ENCODE peak calls at places on chromosomes 12 and 14, in eight cellular contexts. One of them, this sample, is unnamed.

GRCh38 chr12:6603095-6603567 is 4.0 kb downstream of the CHD4 start:
- DNase-seq in skeletal muscle cell: no peak
- DNase-seq in heart left ventricle: peak
- DNase-seq in Peyer's patch: no peak
- DNase-seq in KBM-7: no peak
- DNase-seq in glutamatergic neuron: peak
- DNase-seq in RWPE1: no peak
- DNase-seq in stimulated activated naive CD8-positive, alpha-beta T cell treated with anti-CD3 and anti-CD28 coated beads, Interleukin-15, Interleukin-2, amounts not matched to agents 100 U/mL and 50 U/mL, for 24 hours: peak
- DNase-seq in this sample: no peak

GRCh38 chr12:42145197-42145549 is 499 bp upstream of the GXYLT1 start:
- DNase-seq in KBM-7: no peak
- DNase-seq in stimulated activated naive CD8-positive, alpha-beta T cell treated with anti-CD3 and anti-CD28 coated beads, Interleukin-15, Interleukin-2, amounts not matched to agents 100 U/mL and 50 U/mL, for 24 hours: no peak
- DNase-seq in heart left ventricle: no peak
- DNase-seq in skeletal muscle cell: no peak
- DNase-seq in glutamatergic neuron: no peak
- DNase-seq in Peyer's patch: no peak
- DNase-seq in RWPE1: no peak
- DNase-seq in this sample: no peak

GRCh38 chr14:98146416-98146815 is 1125.6 kb downstream of the BCL11B start:
- DNase-seq in Peyer's patch: no peak
- DNase-seq in stimulated activated naive CD8-positive, alpha-beta T cell treated with anti-CD3 and anti-CD28 coated beads, Interleukin-15, Interleukin-2, amounts not matched to agents 100 U/mL and 50 U/mL, for 24 hours: no peak
- DNase-seq in skeletal muscle cell: no peak
- DNase-seq in heart left ventricle: no peak
- DNase-seq in RWPE1: no peak
- DNase-seq in KBM-7: no peak
- DNase-seq in glutamatergic neuron: no peak
- DNase-seq in this sample: no peak

GRCh38 chr12:2644678-2645405 is 149.9 kb upstream of the FKBP4 start:
- DNase-seq in glutamatergic neuron: no peak
- DNase-seq in stimulated activated naive CD8-positive, alpha-beta T cell treated with anti-CD3 and anti-CD28 coated beads, Interleukin-15, Interleukin-2, amounts not matched to agents 100 U/mL and 50 U/mL, for 24 hours: no peak
- DNase-seq in KBM-7: peak
- DNase-seq in Peyer's patch: no peak
- DNase-seq in RWPE1: no peak
- DNase-seq in heart left ventricle: no peak
- DNase-seq in skeletal muscle cell: no peak
- DNase-seq in this sample: no peak

GRCh38 chr14:65286443-65286842 is 126.1 kb upstream of the FUT8 start:
- DNase-seq in glutamatergic neuron: no peak
- DNase-seq in skeletal muscle cell: no peak
- DNase-seq in RWPE1: no peak
- DNase-seq in heart left ventricle: no peak
- DNase-seq in Peyer's patch: no peak
- DNase-seq in KBM-7: peak
- DNase-seq in stimulated activated naive CD8-positive, alpha-beta T cell treated with anti-CD3 and anti-CD28 coated beads, Interleukin-15, Interleukin-2, amounts not matched to agents 100 U/mL and 50 U/mL, for 24 hours: peak
- DNase-seq in this sample: no peak

GRCh38 chr12:3168223-3168770 is 91.1 kb downstream of the TSPAN9 start:
- DNase-seq in glutamatergic neuron: no peak
- DNase-seq in Peyer's patch: no peak
- DNase-seq in skeletal muscle cell: no peak
- DNase-seq in KBM-7: no peak
- DNase-seq in RWPE1: no peak
- DNase-seq in stimulated activated naive CD8-positive, alpha-beta T cell treated with anti-CD3 and anti-CD28 coated beads, Interleukin-15, Interleukin-2, amounts not matched to agents 100 U/mL and 50 U/mL, for 24 hours: no peak
- DNase-seq in heart left ventricle: no peak
- DNase-seq in this sample: no peak

GRCh38 chr12:16310934-16311333 is 33.4 kb upstream of the SLC15A5 start:
- DNase-seq in Peyer's patch: no peak
- DNase-seq in RWPE1: no peak
- DNase-seq in glutamatergic neuron: no peak
- DNase-seq in skeletal muscle cell: no peak
- DNase-seq in heart left ventricle: no peak
- DNase-seq in stimulated activated naive CD8-positive, alpha-beta T cell treated with anti-CD3 and anti-CD28 coated beads, Interleukin-15, Interleukin-2, amounts not matched to agents 100 U/mL and 50 U/mL, for 24 hours: no peak
- DNase-seq in KBM-7: no peak
- DNase-seq in this sample: no peak

GRCh38 chr12:65364021-65364420 is 85.5 kb downstream of the MSRB3 start:
- DNase-seq in RWPE1: no peak
- DNase-seq in skeletal muscle cell: peak
- DNase-seq in stimulated activated naive CD8-positive, alpha-beta T cell treated with anti-CD3 and anti-CD28 coated beads, Interleukin-15, Interleukin-2, amounts not matched to agents 100 U/mL and 50 U/mL, for 24 hours: no peak
- DNase-seq in Peyer's patch: no peak
- DNase-seq in heart left ventricle: no peak
- DNase-seq in glutamatergic neuron: no peak
- DNase-seq in KBM-7: no peak
- DNase-seq in this sample: no peak

GRCh38 chr12:116918464-116918863 is 7.7 kb downstream of the FBXW8 start:
- DNase-seq in glutamatergic neuron: no peak
- DNase-seq in RWPE1: no peak
- DNase-seq in stimulated activated naive CD8-positive, alpha-beta T cell treated with anti-CD3 and anti-CD28 coated beads, Interleukin-15, Interleukin-2, amounts not matched to agents 100 U/mL and 50 U/mL, for 24 hours: no peak
- DNase-seq in Peyer's patch: no peak
- DNase-seq in skeletal muscle cell: no peak
- DNase-seq in KBM-7: peak
- DNase-seq in heart left ventricle: no peak
- DNase-seq in this sample: no peak

GRCh38 chr12:110640275-110641025 is 26.5 kb downstream of the TCTN1 start:
- DNase-seq in heart left ventricle: no peak
- DNase-seq in glutamatergic neuron: no peak
- DNase-seq in skeletal muscle cell: no peak
- DNase-seq in KBM-7: no peak
- DNase-seq in stimulated activated naive CD8-positive, alpha-beta T cell treated with anti-CD3 and anti-CD28 coated beads, Interleukin-15, Interleukin-2, amounts not matched to agents 100 U/mL and 50 U/mL, for 24 hours: no peak
- DNase-seq in RWPE1: no peak
- DNase-seq in Peyer's patch: no peak
- DNase-seq in this sample: no peak

GRCh38 chr14:24605435-24606190 is 3.9 kb downstream of the GZMH start:
- DNase-seq in skeletal muscle cell: no peak
- DNase-seq in KBM-7: peak
- DNase-seq in stimulated activated naive CD8-positive, alpha-beta T cell treated with anti-CD3 and anti-CD28 coated beads, Interleukin-15, Interleukin-2, amounts not matched to agents 100 U/mL and 50 U/mL, for 24 hours: peak
- DNase-seq in RWPE1: peak
- DNase-seq in heart left ventricle: peak
- DNase-seq in Peyer's patch: peak
- DNase-seq in glutamatergic neuron: peak
- DNase-seq in this sample: no peak

GRCh38 chr12:6093764-6094163 is 30.7 kb downstream of the VWF start:
- DNase-seq in glutamatergic neuron: no peak
- DNase-seq in heart left ventricle: no peak
- DNase-seq in stimulated activated naive CD8-positive, alpha-beta T cell treated with anti-CD3 and anti-CD28 coated beads, Interleukin-15, Interleukin-2, amounts not matched to agents 100 U/mL and 50 U/mL, for 24 hours: no peak
- DNase-seq in KBM-7: no peak
- DNase-seq in skeletal muscle cell: no peak
- DNase-seq in RWPE1: no peak
- DNase-seq in Peyer's patch: no peak
- DNase-seq in this sample: no peak

GRCh38 chr14:69003626-69004025 is 24.5 kb upstream of the ACTN1 start:
- DNase-seq in Peyer's patch: no peak
- DNase-seq in stimulated activated naive CD8-positive, alpha-beta T cell treated with anti-CD3 and anti-CD28 coated beads, Interleukin-15, Interleukin-2, amounts not matched to agents 100 U/mL and 50 U/mL, for 24 hours: no peak
- DNase-seq in RWPE1: no peak
- DNase-seq in KBM-7: no peak
- DNase-seq in glutamatergic neuron: no peak
- DNase-seq in skeletal muscle cell: no peak
- DNase-seq in heart left ventricle: no peak
- DNase-seq in this sample: no peak

GRCh38 chr12:104566244-104566993 is 109.7 kb downstream of the CHST11 start:
- DNase-seq in KBM-7: no peak
- DNase-seq in RWPE1: no peak
- DNase-seq in skeletal muscle cell: no peak
- DNase-seq in stimulated activated naive CD8-positive, alpha-beta T cell treated with anti-CD3 and anti-CD28 coated beads, Interleukin-15, Interleukin-2, amounts not matched to agents 100 U/mL and 50 U/mL, for 24 hours: peak
- DNase-seq in heart left ventricle: no peak
- DNase-seq in glutamatergic neuron: no peak
- DNase-seq in Peyer's patch: no peak
- DNase-seq in this sample: no peak

GRCh38 chr14:60220084-60220483 is 28.9 kb upstream of the PPM1A start:
- DNase-seq in heart left ventricle: no peak
- DNase-seq in glutamatergic neuron: no peak
- DNase-seq in RWPE1: no peak
- DNase-seq in skeletal muscle cell: no peak
- DNase-seq in KBM-7: no peak
- DNase-seq in Peyer's patch: no peak
- DNase-seq in stimulated activated naive CD8-positive, alpha-beta T cell treated with anti-CD3 and anti-CD28 coated beads, Interleukin-15, Interleukin-2, amounts not matched to agents 100 U/mL and 50 U/mL, for 24 hours: peak
- DNase-seq in this sample: no peak

GRCh38 chr14:50726372-50727107 is 58.4 kb upstream of the SAV1 start:
- DNase-seq in RWPE1: peak
- DNase-seq in KBM-7: no peak
- DNase-seq in stimulated activated naive CD8-positive, alpha-beta T cell treated with anti-CD3 and anti-CD28 coated beads, Interleukin-15, Interleukin-2, amounts not matched to agents 100 U/mL and 50 U/mL, for 24 hours: no peak
- DNase-seq in skeletal muscle cell: peak
- DNase-seq in Peyer's patch: no peak
- DNase-seq in glutamatergic neuron: no peak
- DNase-seq in heart left ventricle: no peak
- DNase-seq in this sample: no peak

GRCh38 chr14:89255012-89255411 is 162.0 kb downstream of the FOXN3 start:
- DNase-seq in glutamatergic neuron: no peak
- DNase-seq in skeletal muscle cell: no peak
- DNase-seq in RWPE1: no peak
- DNase-seq in KBM-7: no peak
- DNase-seq in heart left ventricle: no peak
- DNase-seq in stimulated activated naive CD8-positive, alpha-beta T cell treated with anti-CD3 and anti-CD28 coated beads, Interleukin-15, Interleukin-2, amounts not matched to agents 100 U/mL and 50 U/mL, for 24 hours: no peak
- DNase-seq in Peyer's patch: no peak
- DNase-seq in this sample: no peak

GRCh38 chr14:93543766-93544165 is 113.0 kb downstream of the UNC79 start:
- DNase-seq in skeletal muscle cell: no peak
- DNase-seq in heart left ventricle: no peak
- DNase-seq in KBM-7: peak
- DNase-seq in RWPE1: no peak
- DNase-seq in glutamatergic neuron: no peak
- DNase-seq in Peyer's patch: no peak
- DNase-seq in stimulated activated naive CD8-positive, alpha-beta T cell treated with anti-CD3 and anti-CD28 coated beads, Interleukin-15, Interleukin-2, amounts not matched to agents 100 U/mL and 50 U/mL, for 24 hours: no peak
- DNase-seq in this sample: no peak

GRCh38 chr14:94631050-94631449 is 18.9 kb downstream of the SERPINA3 start:
- DNase-seq in skeletal muscle cell: no peak
- DNase-seq in RWPE1: no peak
- DNase-seq in glutamatergic neuron: no peak
- DNase-seq in heart left ventricle: no peak
- DNase-seq in Peyer's patch: no peak
- DNase-seq in stimulated activated naive CD8-positive, alpha-beta T cell treated with anti-CD3 and anti-CD28 coated beads, Interleukin-15, Interleukin-2, amounts not matched to agents 100 U/mL and 50 U/mL, for 24 hours: no peak
- DNase-seq in KBM-7: no peak
- DNase-seq in this sample: no peak

GRCh38 chr12:27974735-27975221 is 2.2 kb upstream of the PTHLH start:
- DNase-seq in glutamatergic neuron: peak
- DNase-seq in stimulated activated naive CD8-positive, alpha-beta T cell treated with anti-CD3 and anti-CD28 coated beads, Interleukin-15, Interleukin-2, amounts not matched to agents 100 U/mL and 50 U/mL, for 24 hours: no peak
- DNase-seq in RWPE1: no peak
- DNase-seq in heart left ventricle: no peak
- DNase-seq in skeletal muscle cell: no peak
- DNase-seq in KBM-7: no peak
- DNase-seq in Peyer's patch: peak
- DNase-seq in this sample: no peak

GRCh38 chr12:124238886-124239285 is 56.0 kb upstream of the RFLNA start:
- DNase-seq in Peyer's patch: peak
- DNase-seq in stimulated activated naive CD8-positive, alpha-beta T cell treated with anti-CD3 and anti-CD28 coated beads, Interleukin-15, Interleukin-2, amounts not matched to agents 100 U/mL and 50 U/mL, for 24 hours: no peak
- DNase-seq in skeletal muscle cell: no peak
- DNase-seq in KBM-7: no peak
- DNase-seq in glutamatergic neuron: no peak
- DNase-seq in heart left ventricle: no peak
- DNase-seq in RWPE1: no peak
- DNase-seq in this sample: no peak

GRCh38 chr14:51554339-51554920 is 97.3 kb upstream of the FRMD6 start:
- DNase-seq in glutamatergic neuron: no peak
- DNase-seq in Peyer's patch: no peak
- DNase-seq in heart left ventricle: no peak
- DNase-seq in skeletal muscle cell: peak
- DNase-seq in RWPE1: no peak
- DNase-seq in stimulated activated naive CD8-positive, alpha-beta T cell treated with anti-CD3 and anti-CD28 coated beads, Interleukin-15, Interleukin-2, amounts not matched to agents 100 U/mL and 50 U/mL, for 24 hours: no peak
- DNase-seq in KBM-7: no peak
- DNase-seq in this sample: no peak

This sample was measured in osteocyte.